ENCODE peak calls at places on chromosomes 13 and 19, in seven cellular contexts. R is upper lobe of left lung; Y is tibial nerve; F is prostate gland; L is PC-3; K is CD4-positive, alpha-beta memory T cell; H is cardiac muscle cell. Z is an unnamed sample.

GRCh38 chr19:24033962-24034342 is 53.0 kb upstream of the ZNF254 start:
- DNase-seq in Y (no peak), L (peak), R (peak), K (peak), H (peak), F (peak), Z (peak)

GRCh38 chr13:61111529-61111928 is 304.1 kb downstream of the PCDH20 start:
- DNase-seq in K (no peak), R (no peak), F (no peak), L (no peak), H (no peak), Y (no peak), Z (no peak)

GRCh38 chr19:39265321-39265916 is 2.8 kb upstream of the IFNL2 start:
- DNase-seq in Y (no peak), R (no peak), F (no peak), L (no peak), H (no peak), K (no peak), Z (peak)

GRCh38 chr13:46721054-46721453 is 75.9 kb downstream of the ESD start:
- DNase-seq in Y (no peak), R (peak), F (peak), K (peak), L (peak), H (peak), Z (peak)

GRCh38 chr19:27861411-27861975 is 1351.5 kb downstream of the UQCRFS1 start:
- DNase-seq in R (no peak), H (no peak), F (no peak), Y (no peak), L (no peak), K (no peak), Z (no peak)

GRCh38 chr19:50412419-50412818 is 6.3 kb upstream of the SPIB start:
- DNase-seq in H (no peak), F (no peak), K (no peak), Y (no peak), R (no peak), L (no peak), Z (no peak)

GRCh38 chr19:46611791-46612190 is 10.7 kb downstream of the CALM3 start:
- DNase-seq in H (no peak), Y (no peak), K (no peak), R (no peak), F (no peak), L (no peak), Z (no peak)

GRCh38 chr19:35354898-35355297 is 3.4 kb upstream of the FFAR3 start:
- DNase-seq in F (no peak), H (no peak), R (peak), Y (no peak), L (no peak), K (no peak), Z (no peak)

GRCh38 chr13:60627071-60627686 is 230.2 kb downstream of the TDRD3 start:
- DNase-seq in K (no peak), H (peak), F (no peak), Y (no peak), L (peak), R (no peak), Z (peak)

GRCh38 chr13:27917121-27917947 is 2.5 kb upstream of the PDX1 start:
- DNase-seq in L (no peak), F (no peak), K (no peak), R (no peak), Y (no peak), H (no peak), Z (no peak)

GRCh38 chr13:30856004-30856790 is 49.9 kb upstream of the MEDAG start:
- DNase-seq in R (no peak), F (no peak), K (no peak), H (no peak), Y (no peak), L (no peak), Z (no peak)

GRCh38 chr13:46951516-46951915 is 54.7 kb upstream of the HTR2A start:
- DNase-seq in R (no peak), H (no peak), L (peak), F (no peak), K (no peak), Y (no peak), Z (no peak)

GRCh38 chr19:46878613-46879375 is 18.0 kb downstream of the ARHGAP35 start:
- DNase-seq in L (peak), Y (no peak), K (no peak), R (no peak), H (no peak), F (no peak), Z (no peak)

GRCh38 chr13:112752711-112753541 is 63.1 kb downstream of the ATP11A start:
- DNase-seq in F (no peak), H (no peak), Y (no peak), K (peak), R (no peak), L (no peak), Z (no peak)

GRCh38 chr13:24264976-24265375 is 44.4 kb upstream of the C1QTNF9 start:
- DNase-seq in Y (no peak), F (no peak), K (peak), H (no peak), R (peak), L (no peak), Z (peak)

GRCh38 chr19:17553256-17553655 is 2.2 kb upstream of the COLGALT1 start:
- DNase-seq in F (peak), K (no peak), H (no peak), L (peak), Y (peak), R (peak), Z (peak)

GRCh38 chr19:18173572-18174294 is at the start of gene IFI30:
- DNase-seq in F (peak), L (peak), R (peak), H (peak), K (peak), Y (peak), Z (peak)

GRCh38 chr19:42469311-42470239 is 26.8 kb upstream of the CXCL17 start:
- DNase-seq in Y (no peak), L (no peak), F (no peak), R (no peak), H (no peak), K (no peak), Z (no peak)

GRCh38 chr19:57438925-57439324 is 3.8 kb downstream of the ZNF749 start:
- DNase-seq in Y (no peak), H (no peak), L (no peak), F (no peak), R (no peak), K (no peak), Z (no peak)

GRCh38 chr13:32354040-32354439 is 38.7 kb downstream of the BRCA2 start:
- DNase-seq in Y (no peak), K (no peak), L (no peak), R (no peak), H (no peak), F (no peak), Z (no peak)

GRCh38 chr19:38734426-38735256 is 9.6 kb downstream of the CAPN12 start:
- DNase-seq in K (peak), H (no peak), F (no peak), Y (no peak), R (peak), L (peak), Z (no peak)

GRCh38 chr13:111630411-111630810 is 310.0 kb downstream of the TEX29 start:
- DNase-seq in Y (no peak), H (no peak), L (no peak), K (no peak), R (no peak), F (no peak), Z (no peak)

GRCh38 chr19:13557756-13558398 is 51.6 kb upstream of the CACNA1A start:
- DNase-seq in L (peak), K (peak), F (no peak), H (no peak), R (no peak), Y (no peak), Z (peak)

GRCh38 chr13:98686281-98686680 is 66.2 kb downstream of the SLC15A1 start:
- DNase-seq in F (no peak), R (no peak), Y (no peak), L (no peak), K (no peak), H (no peak), Z (no peak)

GRCh38 chr13:32528358-32528757 is 10.2 kb downstream of the N4BP2L2 start:
- DNase-seq in Y (no peak), K (no peak), F (no peak), L (no peak), H (no peak), R (no peak), Z (no peak)

GRCh38 chr13:112098699-112099098 is 31.8 kb downstream of the SOX1 start:
- DNase-seq in H (no peak), L (no peak), Y (no peak), R (no peak), F (no peak), K (no peak), Z (no peak)

GRCh38 chr19:56699552-56699951 is 28.0 kb upstream of the ZNF835 start:
- DNase-seq in F (no peak), H (no peak), L (no peak), Y (no peak), K (no peak), R (no peak), Z (no peak)

GRCh38 chr13:35874704-35875103 is 256.5 kb downstream of the DCLK1 start:
- DNase-seq in F (no peak), Y (no peak), L (no peak), H (no peak), K (no peak), R (no peak), Z (no peak)

GRCh38 chr13:40756042-40756441 is 14.9 kb downstream of the MRPS31 start:
- DNase-seq in R (no peak), F (no peak), K (no peak), L (no peak), H (no peak), Y (no peak), Z (no peak)

GRCh38 chr13:50149932-50150331 is 134.7 kb downstream of the KCNRG start:
- DNase-seq in K (no peak), H (peak), L (no peak), Y (no peak), R (peak), F (no peak), Z (peak)

GRCh38 chr19:7179917-7180306 is 110.4 kb downstream of the ZNF557 start:
- DNase-seq in H (no peak), K (no peak), R (no peak), Y (no peak), F (no peak), L (no peak), Z (no peak)
- H3K27ac ChIP-seq in H (peak), K (no peak), R (no peak), Y (no peak), F (peak), L (no peak), Z (no peak)

GRCh38 chr19:664913-665443 is 2.0 kb upstream of the RNF126 start:
- DNase-seq in R (peak), Y (peak), H (peak), K (peak), F (peak), L (peak), Z (peak)
- H3K4me3 ChIP-seq in R (peak), Y (no peak), H (no peak), K (no peak), F (no peak), L (peak), Z (no peak)

GRCh38 chr13:26855071-26855470 is 94.5 kb upstream of the GPR12 start:
- DNase-seq in K (no peak), R (no peak), F (no peak), H (no peak), L (no peak), Y (no peak), Z (no peak)
- H3K27ac ChIP-seq in K (no peak), R (no peak), F (no peak), H (no peak), L (no peak), Y (no peak), Z (no peak)

DNA sequence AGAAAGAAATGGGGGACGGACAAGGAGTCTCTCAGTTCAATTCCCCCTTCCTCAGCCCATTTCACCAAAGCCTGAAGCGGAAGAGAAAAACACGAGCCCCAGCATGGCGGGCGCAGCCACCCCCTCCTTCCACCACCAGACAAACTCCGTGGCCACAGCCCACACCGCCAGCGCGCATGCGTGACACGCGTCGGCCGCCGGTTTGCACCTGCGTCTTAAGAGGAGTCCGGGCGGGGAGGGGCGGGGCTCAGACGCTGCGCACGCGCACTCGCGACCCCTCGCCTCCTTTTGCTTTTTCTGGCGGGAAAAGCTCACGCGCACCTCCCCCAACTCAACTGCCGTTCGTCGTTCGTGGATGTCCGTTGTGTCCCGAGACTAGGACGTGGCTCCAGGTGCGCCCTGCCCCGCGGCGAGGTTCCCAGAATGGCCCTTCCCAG is at the start of gene KASH5:
- DNase-seq in L (peak), Y (peak), K (peak), F (peak), R (peak), H (no peak), Z (peak)
- H3K4me3 ChIP-seq in L (no peak), Y (no peak), K (no peak), F (no peak), R (peak), H (no peak), Z (peak)

DNA sequence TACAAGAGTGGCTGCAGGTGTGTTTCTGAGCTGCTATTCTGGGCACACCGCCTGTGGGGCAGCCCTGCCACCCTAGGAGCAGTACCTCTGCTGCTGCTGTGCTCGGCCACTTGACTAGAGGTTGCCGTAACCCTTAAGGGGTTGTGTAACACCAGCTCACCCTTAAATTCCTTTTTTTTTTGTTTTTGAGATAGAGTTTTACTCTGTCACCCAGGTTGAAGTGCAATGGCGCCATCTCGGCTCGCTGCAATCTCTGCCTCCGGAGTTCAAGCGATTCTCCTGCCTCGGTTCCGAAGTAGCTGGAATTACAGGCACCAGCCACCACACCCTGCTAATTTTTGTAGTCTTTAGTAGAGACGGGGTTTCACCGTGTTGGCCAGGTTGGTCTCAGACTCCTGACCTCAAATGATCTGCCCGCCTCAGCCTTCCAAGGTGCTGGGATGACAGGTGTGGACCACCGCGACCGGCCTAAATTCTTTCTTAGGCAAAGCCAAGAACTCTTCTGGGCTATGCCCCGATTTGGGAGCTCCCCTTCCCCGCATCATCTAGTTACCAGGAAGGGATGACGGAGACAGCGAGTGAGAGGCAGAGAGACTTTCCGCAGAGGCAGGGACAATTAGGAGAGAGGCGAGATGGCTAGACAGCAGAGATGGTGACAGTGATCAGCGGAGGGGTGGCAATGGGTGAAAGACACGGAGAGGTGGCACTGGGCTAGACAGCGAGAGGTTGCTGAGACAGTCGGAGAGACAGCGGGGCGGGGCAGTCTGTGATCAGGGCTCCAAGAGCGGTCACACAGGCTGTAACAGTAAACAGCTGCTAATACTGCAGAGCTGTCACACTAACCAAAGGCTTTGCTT is 4.4 kb upstream of the LILRA5 start:
- DNase-seq in H (no peak), Y (no peak), L (no peak), R (peak), K (no peak), F (no peak), Z (peak)
- H3K27ac ChIP-seq in H (no peak), Y (no peak), L (no peak), R (peak), K (no peak), F (no peak), Z (peak)

DNA sequence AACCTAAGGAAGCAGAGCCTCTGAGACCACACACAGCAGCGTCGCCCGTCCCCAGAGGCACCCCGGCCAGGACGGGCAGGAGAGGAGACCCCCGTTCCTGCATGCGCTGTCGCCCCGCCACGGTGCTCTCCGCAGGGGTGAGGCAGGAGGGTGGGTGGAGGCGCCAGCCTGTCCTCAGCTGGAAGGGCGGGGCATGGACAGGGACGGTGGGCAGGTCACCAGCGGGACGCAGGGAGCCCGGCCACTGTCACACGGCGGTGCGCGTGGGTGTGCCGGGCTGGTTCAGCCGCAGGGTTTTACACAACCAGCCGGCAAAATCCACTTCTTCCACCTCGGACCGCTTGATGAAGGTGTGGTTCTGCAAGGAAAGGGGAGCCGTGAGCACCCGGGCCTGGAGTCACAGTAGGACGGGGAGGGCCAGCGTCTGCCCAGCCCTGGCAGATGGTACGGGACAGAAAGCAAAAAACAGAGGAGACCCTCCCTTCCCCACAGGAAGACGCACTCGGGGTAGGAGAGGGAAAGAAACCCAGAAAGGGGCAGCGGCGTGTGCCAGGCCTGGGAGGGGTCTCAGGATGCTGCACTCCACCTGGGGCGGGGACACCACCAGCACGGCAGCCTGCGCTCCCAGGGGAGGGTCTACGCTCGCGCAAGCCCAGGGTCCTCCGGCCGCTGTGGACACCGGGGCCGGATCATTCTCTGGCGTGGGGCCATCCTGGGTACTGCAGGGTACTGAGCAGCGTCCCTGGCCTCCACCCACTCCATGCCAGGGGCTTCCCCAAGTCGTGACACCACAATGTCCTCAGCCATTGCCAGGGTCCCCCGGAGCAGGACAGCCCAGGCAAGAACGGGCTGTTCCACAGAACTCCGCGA is 23.9 kb upstream of the ZBTB7A start:
- DNase-seq in Y (no peak), R (no peak), F (no peak), L (no peak), H (no peak), K (no peak), Z (no peak)
- H3K4me3 ChIP-seq in Y (no peak), R (no peak), F (no peak), L (no peak), H (no peak), K (no peak), Z (no peak)

Z was measured in testis.